ENCODE peak calls at places on chromosomes 1 and 21, in ten cellular contexts. E, A, O, S, P, R, G, T, B and I are unnamed samples.

GRCh38 chr1:111204923-111205723 is 4.7 kb upstream of the DENND2D start:
- DNase-seq in E (no peak), A (no peak), O (no peak), S (no peak), P (no peak), R (no peak), G (no peak), T (no peak), B (no peak), I (no peak)

GRCh38 chr1:44421374-44422028 is 16.4 kb downstream of the RNF220 start:
- DNase-seq in E (no peak), A (no peak), O (peak; percentile 56), S (no peak), P (no peak), R (no peak), G (no peak), T (no peak), B (no peak), I (no peak)

GRCh38 chr1:29017975-29018712 is 103.8 kb downstream of the EPB41 start:
- DNase-seq in E (no peak), A (no peak), O (no peak), S (no peak), P (no peak), R (no peak), G (no peak), T (no peak), B (no peak), I (no peak)

GRCh38 chr1:228346731-228347130 is 59.9 kb downstream of the TRIM11 start:
- DNase-seq in E (no peak), A (no peak), O (no peak), S (no peak), P (no peak), R (no peak), G (no peak), T (no peak), B (no peak), I (no peak)

GRCh38 chr21:17782051-17782450 is 37.1 kb downstream of the C21orf91 start:
- DNase-seq in E (no peak), A (no peak), O (no peak), S (no peak), P (no peak), R (no peak), G (no peak), T (no peak), B (no peak), I (no peak)

GRCh38 chr1:225407755-225408154 is 20.1 kb downstream of the LBR start:
- DNase-seq in E (no peak), A (no peak), O (no peak), S (no peak), P (no peak), R (no peak), G (no peak), T (no peak), B (no peak), I (no peak)

GRCh38 chr1:44780583-44781121 is 5.3 kb downstream of the RPS8 start:
- DNase-seq in E (no peak), A (no peak), O (no peak), S (no peak), P (peak; percentile 29), R (no peak), G (no peak), T (no peak), B (no peak), I (no peak)

GRCh38 chr21:36743008-36743407 is 44.1 kb downstream of the SIM2 start:
- DNase-seq in E (peak; percentile 47), A (no peak), O (no peak), S (no peak), P (no peak), R (no peak), G (no peak), T (no peak), B (no peak), I (no peak)

GRCh38 chr1:54371936-54372385 is 34.2 kb downstream of the SSBP3 start:
- DNase-seq in E (no peak), A (no peak), O (no peak), S (no peak), P (no peak), R (peak; percentile 31), G (no peak), T (no peak), B (no peak), I (no peak)

GRCh38 chr1:106875622-106876021 is 180.9 kb upstream of the PRMT6 start:
- DNase-seq in E (no peak), A (no peak), O (no peak), S (no peak), P (no peak), R (no peak), G (no peak), T (no peak), B (no peak), I (no peak)

GRCh38 chr1:239884776-239885175 is 206.9 kb upstream of the FMN2 start:
- DNase-seq in E (no peak), A (no peak), O (no peak), S (no peak), P (no peak), R (no peak), G (no peak), T (no peak), B (no peak), I (peak; percentile 10)

DNA sequence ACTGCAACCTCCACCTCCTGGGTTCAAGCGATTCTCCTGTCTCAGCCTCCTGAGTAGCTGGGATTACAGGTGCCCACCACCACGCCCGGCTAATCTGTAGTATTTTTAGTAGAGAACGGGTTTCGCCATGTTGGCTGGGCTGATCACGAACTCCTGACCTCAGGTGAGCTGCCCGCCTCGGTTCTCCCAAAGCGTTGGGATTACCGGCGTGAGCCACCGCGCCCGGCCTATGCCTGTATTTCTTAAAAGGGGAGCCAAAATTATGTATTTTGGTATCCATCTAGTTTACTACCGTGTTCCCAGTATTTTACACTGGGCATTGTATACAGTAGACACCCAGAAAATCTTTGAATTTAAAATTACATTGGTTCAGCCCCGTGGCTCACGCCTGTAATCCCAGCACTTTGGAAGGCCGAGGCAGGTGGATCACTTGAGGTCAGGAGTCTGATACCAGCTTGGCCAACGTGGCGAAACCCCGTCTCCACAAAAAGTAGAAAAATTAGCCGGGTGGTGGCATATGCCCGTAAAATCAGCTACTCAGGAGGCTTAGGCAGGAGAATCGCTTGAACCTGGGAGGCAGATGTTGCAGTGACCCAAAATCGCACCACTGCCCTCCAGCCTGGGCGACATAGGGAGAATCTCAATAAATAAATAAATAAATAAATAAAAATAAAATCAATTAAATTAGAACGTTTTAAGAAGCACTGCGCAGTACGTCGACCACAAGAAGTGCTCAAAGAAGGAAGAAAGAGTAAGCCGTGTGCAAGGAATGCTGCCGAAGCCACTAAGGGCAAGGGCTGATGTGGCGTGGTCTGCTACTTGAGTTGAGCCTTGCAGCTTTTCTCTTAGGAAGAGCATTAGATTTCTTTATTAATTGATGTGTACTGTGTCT is 1.5 kb upstream of the THRAP3 start:
- DNase-seq in E (peak; percentile 62), A (no peak), O (no peak), S (no peak), P (no peak), R (no peak), G (no peak), T (no peak), B (no peak), I (peak; percentile 28)
- H3K4me3 ChIP-seq in E (peak overlapping the region; percentile 90), A (peak overlapping the region; percentile 66), O (peak overlapping the region; percentile 48), S (no peak overlapping the region), P (peak overlapping the region; percentile 95), R (peak overlapping the region; percentile 69), G (peak overlapping the region; percentile 99), T (peak overlapping the region; percentile 61), B (no peak overlapping the region), I (peak overlapping the region; percentile 58)

DNA sequence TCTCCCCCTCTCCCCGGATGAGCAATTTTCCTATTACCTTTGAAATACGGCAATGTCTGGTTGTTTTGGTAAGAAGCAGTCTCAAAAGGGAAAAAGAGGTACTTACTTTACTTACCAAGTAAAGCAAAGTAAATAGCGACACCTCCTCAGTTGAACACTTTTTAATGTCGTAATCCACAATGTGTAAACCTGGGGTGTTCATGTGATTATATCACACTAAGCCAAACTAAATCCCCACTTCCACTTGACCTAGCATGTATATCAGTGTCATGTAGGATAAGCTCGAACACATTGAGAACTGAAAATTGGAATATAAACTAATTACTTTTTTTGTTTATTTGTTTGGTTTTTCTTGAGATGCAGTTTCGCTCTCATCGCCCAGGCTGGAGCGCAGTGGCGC is 12.1 kb upstream of the VN1R5 start:
- DNase-seq in E (no peak), A (no peak), O (no peak), S (no peak), P (no peak), R (no peak), G (no peak), T (no peak), B (no peak), I (no peak)
- H3K4me3 ChIP-seq in E (no peak overlapping the region), A (no peak overlapping the region), O (no peak overlapping the region), S (no peak overlapping the region), P (no peak overlapping the region), R (no peak overlapping the region), G (no peak overlapping the region), T (no peak overlapping the region), B (no peak overlapping the region), I (no peak overlapping the region)

DNA sequence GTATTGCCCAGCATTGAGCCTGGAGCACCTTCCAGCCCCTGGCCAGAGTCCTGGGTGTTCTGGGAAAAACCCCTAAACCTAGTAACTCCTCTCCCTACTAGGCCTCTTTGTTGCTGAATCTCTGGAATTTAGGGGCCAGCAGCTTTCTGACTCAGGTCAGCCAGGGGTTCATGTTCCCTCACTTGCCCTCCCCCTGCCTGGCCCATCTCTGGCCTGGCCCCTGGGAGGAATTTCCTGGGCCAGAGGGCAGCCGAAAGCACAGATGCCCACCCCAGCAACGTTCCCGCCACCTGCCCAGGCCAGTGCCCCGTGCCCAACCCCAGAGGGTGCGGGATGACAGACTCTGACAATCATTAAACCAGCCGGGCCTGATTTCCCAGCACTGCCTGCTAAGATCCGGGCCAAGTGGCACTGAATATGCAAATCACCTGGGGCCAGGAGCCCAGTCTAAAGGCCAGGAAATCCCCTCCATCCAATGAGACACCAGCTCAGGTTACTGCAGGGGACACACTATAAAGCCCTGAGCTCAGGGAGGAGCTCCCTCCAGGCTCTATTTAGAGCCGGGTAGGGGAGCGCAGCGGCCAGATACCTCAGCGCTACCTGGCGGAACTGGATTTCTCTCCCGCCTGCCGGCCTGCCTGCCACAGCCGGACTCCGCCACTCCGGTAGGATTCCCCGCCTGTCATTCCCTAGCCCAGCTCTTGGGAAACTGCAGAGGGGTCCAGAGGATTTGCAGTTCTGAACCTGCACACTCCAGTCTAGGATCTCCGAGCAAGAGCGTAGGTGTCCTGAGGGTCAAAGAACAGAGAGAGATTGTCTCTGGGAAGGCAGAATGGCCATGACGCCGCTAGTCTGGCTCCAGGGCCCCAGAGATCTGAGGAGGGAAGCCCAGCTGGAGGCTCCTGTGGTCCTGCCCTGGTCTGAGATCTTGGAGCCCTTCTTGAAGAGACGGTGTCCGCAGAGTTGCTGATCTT is at the start of gene ELF3:
- DNase-seq in E (peak; percentile 90), A (no peak), O (peak; percentile 95), S (no peak), P (peak; percentile 95), R (peak; percentile 97), G (no peak), T (no peak), B (peak; percentile 91), I (no peak)
- H3K4me3 ChIP-seq in E (peak within 1 kb of the TSS; percentile 53), A (no peak within 1 kb of the TSS), O (peak within 1 kb of the TSS; percentile 36), S (no peak within 1 kb of the TSS), P (peak within 1 kb of the TSS; percentile 94), R (peak within 1 kb of the TSS; percentile 70), G (no peak within 1 kb of the TSS), T (no peak within 1 kb of the TSS), B (peak within 1 kb of the TSS; percentile 20), I (no peak within 1 kb of the TSS)

DNA sequence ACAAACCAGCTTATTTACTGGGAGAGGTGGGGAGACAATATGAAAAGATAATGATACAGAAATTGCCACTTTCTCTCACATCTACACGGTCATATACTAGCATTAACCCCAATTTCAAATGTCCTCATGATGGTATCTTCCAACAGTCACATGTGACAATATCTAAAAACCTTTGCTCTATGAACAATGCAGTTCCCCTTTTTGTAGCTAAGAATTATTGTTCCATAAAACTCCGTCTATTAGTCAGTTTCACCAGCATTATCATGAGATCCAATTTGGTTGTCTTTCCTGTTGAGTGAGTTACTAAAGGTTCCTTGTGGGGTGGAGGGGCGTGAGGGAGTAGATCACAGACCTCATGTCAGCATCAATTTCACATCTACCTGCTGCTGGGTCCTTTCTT is 1.7 kb downstream of the TIAM1 start:
- DNase-seq in E (no peak), A (no peak), O (no peak), S (no peak), P (no peak), R (no peak), G (no peak), T (no peak), B (no peak), I (no peak)
- H3K4me3 ChIP-seq in E (peak overlapping the region; percentile 52), A (no peak overlapping the region), O (no peak overlapping the region), S (no peak overlapping the region), P (no peak overlapping the region), R (no peak overlapping the region), G (no peak overlapping the region), T (no peak overlapping the region), B (no peak overlapping the region), I (no peak overlapping the region)